ENCODE peak calls at places on chromosome 18, in eight cellular contexts. B is small intestine; O is cardiac fibroblast; Y is astrocyte of the cerebellum; R is CD8-positive, alpha-beta T cell; U is BE2C; Q is heart right ventricle; E is HFF-Myc. M is an unnamed sample.

GRCh38 chr18:54647176-54647575 is 56.1 kb downstream of the DYNAP start:
- DNase-seq in R (no peak), Q (no peak), O (peak), U (no peak), Y (peak), E (peak), B (peak), M (no peak)

GRCh38 chr18:34514238-34514637 is 195.9 kb upstream of the DTNA start:
- DNase-seq in U (no peak), O (peak), R (no peak), Y (no peak), B (no peak), Q (no peak), E (no peak), M (no peak)

GRCh38 chr18:62105373-62105772 is 81.5 kb downstream of the PIGN start:
- DNase-seq in R (no peak), O (peak), U (no peak), Q (no peak), Y (peak), E (no peak), B (no peak), M (no peak)

GRCh38 chr18:44758821-44759624 is 78.3 kb downstream of the SETBP1 start:
- DNase-seq in Y (no peak), R (no peak), Q (no peak), U (no peak), O (no peak), E (no peak), B (peak), M (no peak)

GRCh38 chr18:43238429-43238828 is 38.9 kb downstream of the SYT4 start:
- DNase-seq in Y (no peak), O (no peak), E (no peak), U (no peak), R (no peak), Q (no peak), B (no peak), M (no peak)

GRCh38 chr18:53375641-53376040 is 848.8 kb downstream of the MBD2 start:
- DNase-seq in O (no peak), R (no peak), E (no peak), Y (no peak), U (no peak), B (no peak), Q (no peak), M (no peak)

GRCh38 chr18:23143059-23143831 is 8.0 kb downstream of the CABLES1 start:
- DNase-seq in O (no peak), Y (no peak), E (no peak), R (no peak), U (no peak), B (peak), Q (no peak), M (peak)

GRCh38 chr18:12911025-12911927 is 27.2 kb upstream of the PTPN2 start:
- DNase-seq in U (no peak), Q (peak), B (peak), Y (no peak), E (no peak), R (peak), O (no peak), M (peak)

GRCh38 chr18:46071615-46071893 is 506 bp downstream of the PSTPIP2 start:
- DNase-seq in Y (no peak), B (no peak), Q (no peak), R (no peak), U (no peak), O (no peak), E (no peak), M (no peak)

GRCh38 chr18:32470136-32470712 is 458 bp downstream of the GAREM1 start:
- DNase-seq in R (no peak), Y (no peak), E (no peak), U (peak), B (peak), Q (peak), O (peak), M (peak)

GRCh38 chr18:41146301-41146700 is 808.7 kb upstream of the PIK3C3 start:
- DNase-seq in Q (no peak), Y (no peak), O (no peak), R (no peak), B (no peak), U (no peak), E (no peak), M (no peak)

GRCh38 chr18:48667276-48668254 is 128.7 kb downstream of the CTIF start:
- DNase-seq in O (peak), R (no peak), B (peak), Y (no peak), Q (no peak), U (peak), E (no peak), M (no peak)

GRCh38 chr18:68796936-68797690 is 767 bp upstream of the CCDC102B start:
- DNase-seq in B (no peak), R (no peak), O (peak), U (no peak), E (peak), Q (peak), Y (peak), M (peak)

GRCh38 chr18:13213036-13213795 is 5.3 kb upstream of the LDLRAD4 start:
- DNase-seq in R (no peak), U (no peak), O (no peak), Q (no peak), B (no peak), E (no peak), Y (no peak), M (no peak)

GRCh38 chr18:71665131-71665530 is 879.0 kb downstream of the CBLN2 start:
- DNase-seq in B (no peak), U (no peak), E (no peak), R (no peak), Q (no peak), O (peak), Y (peak), M (no peak)

GRCh38 chr18:63878982-63879381 is 8.5 kb upstream of the SERPINB2 start:
- DNase-seq in Q (no peak), U (no peak), O (no peak), Y (no peak), R (no peak), B (no peak), E (no peak), M (no peak)
- H3K4me3 ChIP-seq in Q (no peak), U (no peak), O (no peak), Y (no peak), R (no peak), B (no peak), E (no peak), M (no peak)

GRCh38 chr18:30855762-30856161 is 186.8 kb downstream of the DSC3 start:
- DNase-seq in B (no peak), O (no peak), E (no peak), R (no peak), Y (no peak), U (no peak), Q (no peak), M (no peak)
- H3K4me3 ChIP-seq in B (no peak), O (no peak), E (no peak), R (no peak), Y (no peak), U (no peak), Q (no peak), M (no peak)

GRCh38 chr18:58990720-58991119 is 126.0 kb downstream of the ZNF532 start:
- DNase-seq in U (no peak), E (no peak), O (no peak), R (no peak), Y (no peak), Q (no peak), B (no peak), M (no peak)
- H3K4me3 ChIP-seq in U (no peak), E (no peak), O (no peak), R (no peak), Y (no peak), Q (no peak), B (no peak), M (no peak)

GRCh38 chr18:76486029-76486428 is 9.0 kb downstream of the ZNF516 start:
- DNase-seq in R (no peak), Q (no peak), O (no peak), E (no peak), U (no peak), Y (no peak), B (no peak), M (no peak)
- H3K4me3 ChIP-seq in R (no peak), Q (no peak), O (no peak), E (no peak), U (no peak), Y (no peak), B (no peak), M (no peak)

GRCh38 chr18:73881396-73881795 is 266.2 kb downstream of the FBXO15 start:
- DNase-seq in O (peak), R (no peak), U (no peak), Y (no peak), Q (no peak), B (no peak), E (no peak), M (no peak)

GRCh38 chr18:73879771-73880170 is 267.9 kb downstream of the FBXO15 start:
- DNase-seq in E (no peak), R (no peak), U (no peak), Y (no peak), Q (no peak), O (peak), B (no peak), M (no peak)

GRCh38 chr18:73884868-73885267 is 262.8 kb downstream of the FBXO15 start:
- DNase-seq in Y (no peak), E (no peak), O (no peak), R (no peak), B (no peak), U (no peak), Q (no peak), M (no peak)

GRCh38 chr18:73879328-73879727 is 268.3 kb downstream of the FBXO15 start:
- DNase-seq in O (no peak), R (no peak), E (no peak), B (no peak), Q (no peak), U (no peak), Y (no peak), M (no peak)

GRCh38 chr18:73880387-73880786 is 267.2 kb downstream of the FBXO15 start:
- DNase-seq in Y (no peak), B (no peak), Q (no peak), E (peak), O (peak), U (no peak), R (no peak), M (no peak)
- H3K4me3 ChIP-seq in Y (no peak), B (no peak), Q (no peak), E (no peak), O (no peak), U (no peak), R (no peak), M (no peak)

M was measured in right cardiac atrium.